ENCODE peak calls at places on chromosomes 7 and 10, in eight cellular contexts. One of them, this sample, is unnamed.

GRCh38 chr7:101757879-101758278 is 59.5 kb upstream of the CUX1 start:
- DNase-seq in LoVo: no peak
- DNase-seq in NCI-H345: no peak
- DNase-seq in NCI-H774: no peak
- DNase-seq in fibroblast of lung: no peak
- DNase-seq in stimulated activated naive CD8-positive, alpha-beta T cell treated with anti-CD3 and anti-CD28 coated beads, Interleukin-15, amount 100 ng/mL, for 72 hours: no peak
- DNase-seq in activated CD4-positive, alpha-beta T cell treated with anti-CD3 and anti-CD28 coated beads, Interleukin-2, amount 50 U/mL, for 48 hours: no peak
- DNase-seq in DMS79 treated with DMSO at 0.1 percent for 48 hours: no peak
- DNase-seq in this sample: no peak

GRCh38 chr7:47474937-47475879 is 106.7 kb downstream of the TNS3 start:
- DNase-seq in LoVo: peak; percentile 98
- DNase-seq in NCI-H345: peak; percentile 32
- DNase-seq in NCI-H774: peak; percentile 78
- DNase-seq in fibroblast of lung: peak; percentile 98
- DNase-seq in stimulated activated naive CD8-positive, alpha-beta T cell treated with anti-CD3 and anti-CD28 coated beads, Interleukin-15, amount 100 ng/mL, for 72 hours: peak; percentile 46
- DNase-seq in activated CD4-positive, alpha-beta T cell treated with anti-CD3 and anti-CD28 coated beads, Interleukin-2, amount 50 U/mL, for 48 hours: no peak
- DNase-seq in DMS79 treated with DMSO at 0.1 percent for 48 hours: no peak
- DNase-seq in this sample: peak; percentile 83

GRCh38 chr10:116038259-116038658 is 234.7 kb downstream of the GFRA1 start:
- DNase-seq in LoVo: no peak
- DNase-seq in NCI-H345: no peak
- DNase-seq in NCI-H774: no peak
- DNase-seq in fibroblast of lung: peak; percentile 82
- DNase-seq in stimulated activated naive CD8-positive, alpha-beta T cell treated with anti-CD3 and anti-CD28 coated beads, Interleukin-15, amount 100 ng/mL, for 72 hours: no peak
- DNase-seq in activated CD4-positive, alpha-beta T cell treated with anti-CD3 and anti-CD28 coated beads, Interleukin-2, amount 50 U/mL, for 48 hours: no peak
- DNase-seq in DMS79 treated with DMSO at 0.1 percent for 48 hours: no peak
- DNase-seq in this sample: peak; percentile 65

GRCh38 chr10:95756061-95756751 is at the start of gene ENTPD1:
- DNase-seq in LoVo: no peak
- DNase-seq in NCI-H345: no peak
- DNase-seq in NCI-H774: no peak
- DNase-seq in fibroblast of lung: peak; percentile 41
- DNase-seq in stimulated activated naive CD8-positive, alpha-beta T cell treated with anti-CD3 and anti-CD28 coated beads, Interleukin-15, amount 100 ng/mL, for 72 hours: no peak
- DNase-seq in activated CD4-positive, alpha-beta T cell treated with anti-CD3 and anti-CD28 coated beads, Interleukin-2, amount 50 U/mL, for 48 hours: no peak
- DNase-seq in DMS79 treated with DMSO at 0.1 percent for 48 hours: no peak
- DNase-seq in this sample: no peak

GRCh38 chr10:104128214-104128613 is 6.2 kb downstream of the SFR1 start:
- DNase-seq in LoVo: no peak
- DNase-seq in NCI-H345: no peak
- DNase-seq in NCI-H774: no peak
- DNase-seq in fibroblast of lung: no peak
- DNase-seq in stimulated activated naive CD8-positive, alpha-beta T cell treated with anti-CD3 and anti-CD28 coated beads, Interleukin-15, amount 100 ng/mL, for 72 hours: no peak
- DNase-seq in activated CD4-positive, alpha-beta T cell treated with anti-CD3 and anti-CD28 coated beads, Interleukin-2, amount 50 U/mL, for 48 hours: no peak
- DNase-seq in DMS79 treated with DMSO at 0.1 percent for 48 hours: no peak
- DNase-seq in this sample: no peak

GRCh38 chr10:103102195-103102594 is 90.9 kb downstream of the NT5C2 start:
- DNase-seq in LoVo: no peak
- DNase-seq in NCI-H345: no peak
- DNase-seq in NCI-H774: no peak
- DNase-seq in fibroblast of lung: no peak
- DNase-seq in stimulated activated naive CD8-positive, alpha-beta T cell treated with anti-CD3 and anti-CD28 coated beads, Interleukin-15, amount 100 ng/mL, for 72 hours: no peak
- DNase-seq in activated CD4-positive, alpha-beta T cell treated with anti-CD3 and anti-CD28 coated beads, Interleukin-2, amount 50 U/mL, for 48 hours: no peak
- DNase-seq in DMS79 treated with DMSO at 0.1 percent for 48 hours: no peak
- DNase-seq in this sample: no peak

GRCh38 chr7:92177362-92177761 is 1.6 kb downstream of the LRRD1 start:
- DNase-seq in LoVo: peak; percentile 17
- DNase-seq in NCI-H345: no peak
- DNase-seq in NCI-H774: no peak
- DNase-seq in fibroblast of lung: peak; percentile 65
- DNase-seq in stimulated activated naive CD8-positive, alpha-beta T cell treated with anti-CD3 and anti-CD28 coated beads, Interleukin-15, amount 100 ng/mL, for 72 hours: no peak
- DNase-seq in activated CD4-positive, alpha-beta T cell treated with anti-CD3 and anti-CD28 coated beads, Interleukin-2, amount 50 U/mL, for 48 hours: no peak
- DNase-seq in DMS79 treated with DMSO at 0.1 percent for 48 hours: no peak
- DNase-seq in this sample: no peak

GRCh38 chr10:126804396-126804795 is 100.8 kb upstream of the DOCK1 start:
- DNase-seq in LoVo: no peak
- DNase-seq in NCI-H345: no peak
- DNase-seq in NCI-H774: no peak
- DNase-seq in fibroblast of lung: no peak
- DNase-seq in stimulated activated naive CD8-positive, alpha-beta T cell treated with anti-CD3 and anti-CD28 coated beads, Interleukin-15, amount 100 ng/mL, for 72 hours: no peak
- DNase-seq in activated CD4-positive, alpha-beta T cell treated with anti-CD3 and anti-CD28 coated beads, Interleukin-2, amount 50 U/mL, for 48 hours: no peak
- DNase-seq in DMS79 treated with DMSO at 0.1 percent for 48 hours: no peak
- DNase-seq in this sample: no peak

GRCh38 chr10:88125766-88126165 is 262.3 kb downstream of the PTEN start:
- DNase-seq in LoVo: no peak
- DNase-seq in NCI-H345: no peak
- DNase-seq in NCI-H774: no peak
- DNase-seq in fibroblast of lung: no peak
- DNase-seq in stimulated activated naive CD8-positive, alpha-beta T cell treated with anti-CD3 and anti-CD28 coated beads, Interleukin-15, amount 100 ng/mL, for 72 hours: no peak
- DNase-seq in activated CD4-positive, alpha-beta T cell treated with anti-CD3 and anti-CD28 coated beads, Interleukin-2, amount 50 U/mL, for 48 hours: no peak
- DNase-seq in DMS79 treated with DMSO at 0.1 percent for 48 hours: peak; percentile 2
- DNase-seq in this sample: no peak

GRCh38 chr7:107014381-107015023 is 30.0 kb upstream of the PRKAR2B start:
- DNase-seq in LoVo: no peak
- DNase-seq in NCI-H345: peak; percentile 8
- DNase-seq in NCI-H774: no peak
- DNase-seq in fibroblast of lung: peak; percentile 49
- DNase-seq in stimulated activated naive CD8-positive, alpha-beta T cell treated with anti-CD3 and anti-CD28 coated beads, Interleukin-15, amount 100 ng/mL, for 72 hours: no peak
- DNase-seq in activated CD4-positive, alpha-beta T cell treated with anti-CD3 and anti-CD28 coated beads, Interleukin-2, amount 50 U/mL, for 48 hours: no peak
- DNase-seq in DMS79 treated with DMSO at 0.1 percent for 48 hours: peak; percentile 44
- DNase-seq in this sample: peak; percentile 21

GRCh38 chr7:29915481-29916215 is 74.0 kb downstream of the SCRN1 start:
- DNase-seq in LoVo: no peak
- DNase-seq in NCI-H345: peak; percentile 14
- DNase-seq in NCI-H774: no peak
- DNase-seq in fibroblast of lung: no peak
- DNase-seq in stimulated activated naive CD8-positive, alpha-beta T cell treated with anti-CD3 and anti-CD28 coated beads, Interleukin-15, amount 100 ng/mL, for 72 hours: no peak
- DNase-seq in activated CD4-positive, alpha-beta T cell treated with anti-CD3 and anti-CD28 coated beads, Interleukin-2, amount 50 U/mL, for 48 hours: no peak
- DNase-seq in DMS79 treated with DMSO at 0.1 percent for 48 hours: peak; percentile 17
- DNase-seq in this sample: peak; percentile 19

GRCh38 chr10:120963053-120963533 is 111.9 kb downstream of the WDR11 start:
- DNase-seq in LoVo: no peak
- DNase-seq in NCI-H345: no peak
- DNase-seq in NCI-H774: no peak
- DNase-seq in fibroblast of lung: no peak
- DNase-seq in stimulated activated naive CD8-positive, alpha-beta T cell treated with anti-CD3 and anti-CD28 coated beads, Interleukin-15, amount 100 ng/mL, for 72 hours: no peak
- DNase-seq in activated CD4-positive, alpha-beta T cell treated with anti-CD3 and anti-CD28 coated beads, Interleukin-2, amount 50 U/mL, for 48 hours: no peak
- DNase-seq in DMS79 treated with DMSO at 0.1 percent for 48 hours: peak; percentile 59
- DNase-seq in this sample: no peak

GRCh38 chr7:56009695-56010094 is 41.5 kb downstream of the PSPH start:
- DNase-seq in LoVo: no peak
- DNase-seq in NCI-H345: peak; percentile 94
- DNase-seq in NCI-H774: peak; percentile 69
- DNase-seq in fibroblast of lung: no peak
- DNase-seq in stimulated activated naive CD8-positive, alpha-beta T cell treated with anti-CD3 and anti-CD28 coated beads, Interleukin-15, amount 100 ng/mL, for 72 hours: no peak
- DNase-seq in activated CD4-positive, alpha-beta T cell treated with anti-CD3 and anti-CD28 coated beads, Interleukin-2, amount 50 U/mL, for 48 hours: no peak
- DNase-seq in DMS79 treated with DMSO at 0.1 percent for 48 hours: peak; percentile 84
- DNase-seq in this sample: no peak

GRCh38 chr10:101444058-101444457 is 90.1 kb downstream of the BTRC start:
- DNase-seq in LoVo: no peak
- DNase-seq in NCI-H345: no peak
- DNase-seq in NCI-H774: no peak
- DNase-seq in fibroblast of lung: peak; percentile 21
- DNase-seq in stimulated activated naive CD8-positive, alpha-beta T cell treated with anti-CD3 and anti-CD28 coated beads, Interleukin-15, amount 100 ng/mL, for 72 hours: no peak
- DNase-seq in activated CD4-positive, alpha-beta T cell treated with anti-CD3 and anti-CD28 coated beads, Interleukin-2, amount 50 U/mL, for 48 hours: no peak
- DNase-seq in DMS79 treated with DMSO at 0.1 percent for 48 hours: no peak
- DNase-seq in this sample: no peak

GRCh38 chr7:2016761-2017482 is 215.8 kb downstream of the MAD1L1 start:
- DNase-seq in LoVo: no peak
- DNase-seq in NCI-H345: peak; percentile 83
- DNase-seq in NCI-H774: no peak
- DNase-seq in fibroblast of lung: no peak
- DNase-seq in stimulated activated naive CD8-positive, alpha-beta T cell treated with anti-CD3 and anti-CD28 coated beads, Interleukin-15, amount 100 ng/mL, for 72 hours: no peak
- DNase-seq in activated CD4-positive, alpha-beta T cell treated with anti-CD3 and anti-CD28 coated beads, Interleukin-2, amount 50 U/mL, for 48 hours: no peak
- DNase-seq in DMS79 treated with DMSO at 0.1 percent for 48 hours: no peak
- DNase-seq in this sample: no peak

GRCh38 chr10:104641150-104642000 is at the start of gene SORCS3:
- DNase-seq in LoVo: no peak
- DNase-seq in NCI-H345: peak; percentile 5
- DNase-seq in NCI-H774: no peak
- DNase-seq in fibroblast of lung: no peak
- DNase-seq in stimulated activated naive CD8-positive, alpha-beta T cell treated with anti-CD3 and anti-CD28 coated beads, Interleukin-15, amount 100 ng/mL, for 72 hours: no peak
- DNase-seq in activated CD4-positive, alpha-beta T cell treated with anti-CD3 and anti-CD28 coated beads, Interleukin-2, amount 50 U/mL, for 48 hours: no peak
- DNase-seq in DMS79 treated with DMSO at 0.1 percent for 48 hours: no peak
- DNase-seq in this sample: no peak

GRCh38 chr7:117673839-117674238 is 194.0 kb downstream of the CFTR start:
- DNase-seq in LoVo: peak; percentile 74
- DNase-seq in NCI-H345: peak; percentile 67
- DNase-seq in NCI-H774: peak; percentile 51
- DNase-seq in fibroblast of lung: peak; percentile 73
- DNase-seq in stimulated activated naive CD8-positive, alpha-beta T cell treated with anti-CD3 and anti-CD28 coated beads, Interleukin-15, amount 100 ng/mL, for 72 hours: no peak
- DNase-seq in activated CD4-positive, alpha-beta T cell treated with anti-CD3 and anti-CD28 coated beads, Interleukin-2, amount 50 U/mL, for 48 hours: no peak
- DNase-seq in DMS79 treated with DMSO at 0.1 percent for 48 hours: peak; percentile 56
- DNase-seq in this sample: peak; percentile 21

GRCh38 chr7:8254667-8255066 is 7.3 kb downstream of the ICA1 start:
- DNase-seq in LoVo: peak; percentile 26
- DNase-seq in NCI-H345: peak; percentile 65
- DNase-seq in NCI-H774: peak; percentile 65
- DNase-seq in fibroblast of lung: no peak
- DNase-seq in stimulated activated naive CD8-positive, alpha-beta T cell treated with anti-CD3 and anti-CD28 coated beads, Interleukin-15, amount 100 ng/mL, for 72 hours: no peak
- DNase-seq in activated CD4-positive, alpha-beta T cell treated with anti-CD3 and anti-CD28 coated beads, Interleukin-2, amount 50 U/mL, for 48 hours: no peak
- DNase-seq in DMS79 treated with DMSO at 0.1 percent for 48 hours: no peak
- DNase-seq in this sample: no peak

GRCh38 chr7:97166308-97166707 is 48.8 kb downstream of the SDHAF3 start:
- DNase-seq in LoVo: no peak
- DNase-seq in NCI-H345: no peak
- DNase-seq in NCI-H774: no peak
- DNase-seq in fibroblast of lung: no peak
- DNase-seq in stimulated activated naive CD8-positive, alpha-beta T cell treated with anti-CD3 and anti-CD28 coated beads, Interleukin-15, amount 100 ng/mL, for 72 hours: no peak
- DNase-seq in activated CD4-positive, alpha-beta T cell treated with anti-CD3 and anti-CD28 coated beads, Interleukin-2, amount 50 U/mL, for 48 hours: no peak
- DNase-seq in DMS79 treated with DMSO at 0.1 percent for 48 hours: no peak
- DNase-seq in this sample: no peak

GRCh38 chr10:68133553-68133952 is 24.3 kb downstream of the MYPN start:
- DNase-seq in LoVo: no peak
- DNase-seq in NCI-H345: no peak
- DNase-seq in NCI-H774: no peak
- DNase-seq in fibroblast of lung: no peak
- DNase-seq in stimulated activated naive CD8-positive, alpha-beta T cell treated with anti-CD3 and anti-CD28 coated beads, Interleukin-15, amount 100 ng/mL, for 72 hours: no peak
- DNase-seq in activated CD4-positive, alpha-beta T cell treated with anti-CD3 and anti-CD28 coated beads, Interleukin-2, amount 50 U/mL, for 48 hours: no peak
- DNase-seq in DMS79 treated with DMSO at 0.1 percent for 48 hours: no peak
- DNase-seq in this sample: no peak

GRCh38 chr10:13882112-13882711 is 295.4 kb downstream of the PRPF18 start:
- DNase-seq in LoVo: peak; percentile 50
- DNase-seq in NCI-H345: no peak
- DNase-seq in NCI-H774: no peak
- DNase-seq in fibroblast of lung: peak; percentile 76
- DNase-seq in stimulated activated naive CD8-positive, alpha-beta T cell treated with anti-CD3 and anti-CD28 coated beads, Interleukin-15, amount 100 ng/mL, for 72 hours: no peak
- DNase-seq in activated CD4-positive, alpha-beta T cell treated with anti-CD3 and anti-CD28 coated beads, Interleukin-2, amount 50 U/mL, for 48 hours: no peak
- DNase-seq in DMS79 treated with DMSO at 0.1 percent for 48 hours: no peak
- DNase-seq in this sample: peak; percentile 80

GRCh38 chr10:65320256-65321026 is 1605.4 kb upstream of the LRRTM3 start:
- DNase-seq in LoVo: no peak
- DNase-seq in NCI-H345: no peak
- DNase-seq in NCI-H774: no peak
- DNase-seq in fibroblast of lung: no peak
- DNase-seq in stimulated activated naive CD8-positive, alpha-beta T cell treated with anti-CD3 and anti-CD28 coated beads, Interleukin-15, amount 100 ng/mL, for 72 hours: no peak
- DNase-seq in activated CD4-positive, alpha-beta T cell treated with anti-CD3 and anti-CD28 coated beads, Interleukin-2, amount 50 U/mL, for 48 hours: no peak
- DNase-seq in DMS79 treated with DMSO at 0.1 percent for 48 hours: no peak
- DNase-seq in this sample: no peak

GRCh38 chr7:112892263-112892662 is 102.1 kb upstream of the TMEM168 start:
- DNase-seq in LoVo: no peak
- DNase-seq in NCI-H345: no peak
- DNase-seq in NCI-H774: no peak
- DNase-seq in fibroblast of lung: peak; percentile 75
- DNase-seq in stimulated activated naive CD8-positive, alpha-beta T cell treated with anti-CD3 and anti-CD28 coated beads, Interleukin-15, amount 100 ng/mL, for 72 hours: no peak
- DNase-seq in activated CD4-positive, alpha-beta T cell treated with anti-CD3 and anti-CD28 coated beads, Interleukin-2, amount 50 U/mL, for 48 hours: no peak
- DNase-seq in DMS79 treated with DMSO at 0.1 percent for 48 hours: no peak
- DNase-seq in this sample: peak; percentile 72

GRCh38 chr10:109114578-109114977 is 808.7 kb downstream of the XPNPEP1 start:
- DNase-seq in LoVo: no peak
- DNase-seq in NCI-H345: no peak
- DNase-seq in NCI-H774: no peak
- DNase-seq in fibroblast of lung: no peak
- DNase-seq in stimulated activated naive CD8-positive, alpha-beta T cell treated with anti-CD3 and anti-CD28 coated beads, Interleukin-15, amount 100 ng/mL, for 72 hours: no peak
- DNase-seq in activated CD4-positive, alpha-beta T cell treated with anti-CD3 and anti-CD28 coated beads, Interleukin-2, amount 50 U/mL, for 48 hours: no peak
- DNase-seq in DMS79 treated with DMSO at 0.1 percent for 48 hours: no peak
- DNase-seq in this sample: no peak

GRCh38 chr7:117188949-117189348 is 133.9 kb downstream of the WNT2 start:
- DNase-seq in LoVo: no peak
- DNase-seq in NCI-H345: no peak
- DNase-seq in NCI-H774: no peak
- DNase-seq in fibroblast of lung: peak; percentile 16
- DNase-seq in stimulated activated naive CD8-positive, alpha-beta T cell treated with anti-CD3 and anti-CD28 coated beads, Interleukin-15, amount 100 ng/mL, for 72 hours: no peak
- DNase-seq in activated CD4-positive, alpha-beta T cell treated with anti-CD3 and anti-CD28 coated beads, Interleukin-2, amount 50 U/mL, for 48 hours: no peak
- DNase-seq in DMS79 treated with DMSO at 0.1 percent for 48 hours: no peak
- DNase-seq in this sample: no peak

GRCh38 chr10:11179231-11180105 is 161.8 kb downstream of the CELF2 start:
- DNase-seq in LoVo: no peak
- DNase-seq in NCI-H345: no peak
- DNase-seq in NCI-H774: no peak
- DNase-seq in fibroblast of lung: no peak
- DNase-seq in stimulated activated naive CD8-positive, alpha-beta T cell treated with anti-CD3 and anti-CD28 coated beads, Interleukin-15, amount 100 ng/mL, for 72 hours: no peak
- DNase-seq in activated CD4-positive, alpha-beta T cell treated with anti-CD3 and anti-CD28 coated beads, Interleukin-2, amount 50 U/mL, for 48 hours: no peak
- DNase-seq in DMS79 treated with DMSO at 0.1 percent for 48 hours: no peak
- DNase-seq in this sample: no peak

GRCh38 chr10:108653466-108653865 is 1269.8 kb downstream of the XPNPEP1 start:
- DNase-seq in LoVo: no peak
- DNase-seq in NCI-H345: no peak
- DNase-seq in NCI-H774: no peak
- DNase-seq in fibroblast of lung: no peak
- DNase-seq in stimulated activated naive CD8-positive, alpha-beta T cell treated with anti-CD3 and anti-CD28 coated beads, Interleukin-15, amount 100 ng/mL, for 72 hours: no peak
- DNase-seq in activated CD4-positive, alpha-beta T cell treated with anti-CD3 and anti-CD28 coated beads, Interleukin-2, amount 50 U/mL, for 48 hours: no peak
- DNase-seq in DMS79 treated with DMSO at 0.1 percent for 48 hours: no peak
- DNase-seq in this sample: no peak

GRCh38 chr7:155405399-155406318 is 52.3 kb upstream of the EN2 start:
- DNase-seq in LoVo: no peak
- DNase-seq in NCI-H345: no peak
- DNase-seq in NCI-H774: no peak
- DNase-seq in fibroblast of lung: no peak
- DNase-seq in stimulated activated naive CD8-positive, alpha-beta T cell treated with anti-CD3 and anti-CD28 coated beads, Interleukin-15, amount 100 ng/mL, for 72 hours: no peak
- DNase-seq in activated CD4-positive, alpha-beta T cell treated with anti-CD3 and anti-CD28 coated beads, Interleukin-2, amount 50 U/mL, for 48 hours: no peak
- DNase-seq in DMS79 treated with DMSO at 0.1 percent for 48 hours: peak; percentile 14
- DNase-seq in this sample: no peak

GRCh38 chr7:151782598-151783448 is 94.1 kb downstream of the PRKAG2 start:
- DNase-seq in LoVo: peak; percentile 40
- DNase-seq in NCI-H345: no peak
- DNase-seq in NCI-H774: peak; percentile 25
- DNase-seq in fibroblast of lung: peak; percentile 52
- DNase-seq in stimulated activated naive CD8-positive, alpha-beta T cell treated with anti-CD3 and anti-CD28 coated beads, Interleukin-15, amount 100 ng/mL, for 72 hours: peak; percentile 85
- DNase-seq in activated CD4-positive, alpha-beta T cell treated with anti-CD3 and anti-CD28 coated beads, Interleukin-2, amount 50 U/mL, for 48 hours: peak; percentile 75
- DNase-seq in DMS79 treated with DMSO at 0.1 percent for 48 hours: no peak
- DNase-seq in this sample: no peak

GRCh38 chr10:119849031-119849789 is 23.4 kb downstream of the MCMBP start:
- DNase-seq in LoVo: no peak
- DNase-seq in NCI-H345: no peak
- DNase-seq in NCI-H774: no peak
- DNase-seq in fibroblast of lung: peak; percentile 20
- DNase-seq in stimulated activated naive CD8-positive, alpha-beta T cell treated with anti-CD3 and anti-CD28 coated beads, Interleukin-15, amount 100 ng/mL, for 72 hours: no peak
- DNase-seq in activated CD4-positive, alpha-beta T cell treated with anti-CD3 and anti-CD28 coated beads, Interleukin-2, amount 50 U/mL, for 48 hours: no peak
- DNase-seq in DMS79 treated with DMSO at 0.1 percent for 48 hours: no peak
- DNase-seq in this sample: no peak

GRCh38 chr7:155136619-155137243 is 66.6 kb downstream of the HTR5A start:
- DNase-seq in LoVo: no peak
- DNase-seq in NCI-H345: no peak
- DNase-seq in NCI-H774: no peak
- DNase-seq in fibroblast of lung: no peak
- DNase-seq in stimulated activated naive CD8-positive, alpha-beta T cell treated with anti-CD3 and anti-CD28 coated beads, Interleukin-15, amount 100 ng/mL, for 72 hours: no peak
- DNase-seq in activated CD4-positive, alpha-beta T cell treated with anti-CD3 and anti-CD28 coated beads, Interleukin-2, amount 50 U/mL, for 48 hours: no peak
- DNase-seq in DMS79 treated with DMSO at 0.1 percent for 48 hours: no peak
- DNase-seq in this sample: no peak

GRCh38 chr10:124569623-124570470 is 108.2 kb downstream of the LHPP start:
- DNase-seq in LoVo: no peak
- DNase-seq in NCI-H345: no peak
- DNase-seq in NCI-H774: no peak
- DNase-seq in fibroblast of lung: no peak
- DNase-seq in stimulated activated naive CD8-positive, alpha-beta T cell treated with anti-CD3 and anti-CD28 coated beads, Interleukin-15, amount 100 ng/mL, for 72 hours: no peak
- DNase-seq in activated CD4-positive, alpha-beta T cell treated with anti-CD3 and anti-CD28 coated beads, Interleukin-2, amount 50 U/mL, for 48 hours: no peak
- DNase-seq in DMS79 treated with DMSO at 0.1 percent for 48 hours: no peak
- DNase-seq in this sample: no peak

GRCh38 chr7:34425631-34426384 is 232.2 kb upstream of the NPSR1 start:
- DNase-seq in LoVo: no peak
- DNase-seq in NCI-H345: no peak
- DNase-seq in NCI-H774: no peak
- DNase-seq in fibroblast of lung: no peak
- DNase-seq in stimulated activated naive CD8-positive, alpha-beta T cell treated with anti-CD3 and anti-CD28 coated beads, Interleukin-15, amount 100 ng/mL, for 72 hours: no peak
- DNase-seq in activated CD4-positive, alpha-beta T cell treated with anti-CD3 and anti-CD28 coated beads, Interleukin-2, amount 50 U/mL, for 48 hours: no peak
- DNase-seq in DMS79 treated with DMSO at 0.1 percent for 48 hours: no peak
- DNase-seq in this sample: no peak

GRCh38 chr10:7590271-7590670 is 76.5 kb downstream of the ITIH5 start:
- DNase-seq in LoVo: no peak
- DNase-seq in NCI-H345: no peak
- DNase-seq in NCI-H774: no peak
- DNase-seq in fibroblast of lung: no peak
- DNase-seq in stimulated activated naive CD8-positive, alpha-beta T cell treated with anti-CD3 and anti-CD28 coated beads, Interleukin-15, amount 100 ng/mL, for 72 hours: no peak
- DNase-seq in activated CD4-positive, alpha-beta T cell treated with anti-CD3 and anti-CD28 coated beads, Interleukin-2, amount 50 U/mL, for 48 hours: no peak
- DNase-seq in DMS79 treated with DMSO at 0.1 percent for 48 hours: no peak
- DNase-seq in this sample: no peak

This sample was measured in stromal cell of bone marrow.